ENCODE peak calls at places on chromosomes 13 and 19, in five cellular contexts. One of them, this sample, is unnamed.

GRCh38 chr13:80177327-80177726 is 163.6 kb downstream of the SPRY2 start:
- DNase-seq in left ventricle myocardium superior: no peak
- DNase-seq in AG09319: no peak
- DNase-seq in tibial nerve: no peak
- DNase-seq in astrocyte of the cerebellum: no peak
- DNase-seq in this sample: no peak

GRCh38 chr13:37534181-37534580 is 64.4 kb downstream of the POSTN start:
- DNase-seq in left ventricle myocardium superior: no peak
- DNase-seq in AG09319: peak
- DNase-seq in tibial nerve: no peak
- DNase-seq in astrocyte of the cerebellum: peak
- DNase-seq in this sample: no peak

GRCh38 chr13:27583645-27584044 is 36.7 kb downstream of the LNX2 start:
- DNase-seq in left ventricle myocardium superior: no peak
- DNase-seq in AG09319: no peak
- DNase-seq in tibial nerve: no peak
- DNase-seq in astrocyte of the cerebellum: no peak
- DNase-seq in this sample: no peak

GRCh38 chr13:97586941-97587340 is 153.0 kb downstream of the RAP2A start:
- DNase-seq in left ventricle myocardium superior: no peak
- DNase-seq in AG09319: no peak
- DNase-seq in tibial nerve: no peak
- DNase-seq in astrocyte of the cerebellum: no peak
- DNase-seq in this sample: peak

GRCh38 chr19:43452517-43453045 is 12.8 kb downstream of the LYPD3 start:
- DNase-seq in left ventricle myocardium superior: no peak
- DNase-seq in AG09319: no peak
- DNase-seq in tibial nerve: no peak
- DNase-seq in astrocyte of the cerebellum: no peak
- DNase-seq in this sample: no peak

GRCh38 chr13:32941368-32941767 is 74.9 kb upstream of the KL start:
- DNase-seq in left ventricle myocardium superior: no peak
- DNase-seq in AG09319: no peak
- DNase-seq in tibial nerve: no peak
- DNase-seq in astrocyte of the cerebellum: no peak
- DNase-seq in this sample: no peak

GRCh38 chr19:4016486-4016885 is 8.9 kb downstream of the PIAS4 start:
- DNase-seq in left ventricle myocardium superior: no peak
- DNase-seq in AG09319: no peak
- DNase-seq in tibial nerve: no peak
- DNase-seq in astrocyte of the cerebellum: no peak
- DNase-seq in this sample: no peak

GRCh38 chr19:33194884-33195710 is 967 bp downstream of the LRP3 start:
- DNase-seq in left ventricle myocardium superior: peak
- DNase-seq in AG09319: no peak
- DNase-seq in tibial nerve: no peak
- DNase-seq in astrocyte of the cerebellum: no peak
- DNase-seq in this sample: no peak

GRCh38 chr19:45571457-45572220 is 13.0 kb downstream of the OPA3 start:
- DNase-seq in left ventricle myocardium superior: no peak
- DNase-seq in AG09319: no peak
- DNase-seq in tibial nerve: no peak
- DNase-seq in astrocyte of the cerebellum: no peak
- DNase-seq in this sample: no peak

GRCh38 chr19:29528946-29529645 is 3.3 kb downstream of the VSTM2B start:
- DNase-seq in left ventricle myocardium superior: no peak
- DNase-seq in AG09319: no peak
- DNase-seq in tibial nerve: no peak
- DNase-seq in astrocyte of the cerebellum: no peak
- DNase-seq in this sample: no peak

GRCh38 chr13:31044658-31045620 is 112.5 kb downstream of the TEX26 start:
- DNase-seq in left ventricle myocardium superior: no peak
- DNase-seq in AG09319: no peak
- DNase-seq in tibial nerve: no peak
- DNase-seq in astrocyte of the cerebellum: no peak
- DNase-seq in this sample: no peak

GRCh38 chr13:27621116-27621365 is 651 bp upstream of the POLR1D start:
- DNase-seq in left ventricle myocardium superior: no peak
- DNase-seq in AG09319: no peak
- DNase-seq in tibial nerve: no peak
- DNase-seq in astrocyte of the cerebellum: no peak
- DNase-seq in this sample: no peak

GRCh38 chr13:46489586-46490023 is 63.4 kb upstream of the LRCH1 start:
- DNase-seq in left ventricle myocardium superior: no peak
- DNase-seq in AG09319: peak
- DNase-seq in tibial nerve: no peak
- DNase-seq in astrocyte of the cerebellum: peak
- DNase-seq in this sample: peak

GRCh38 chr19:751501-752341 is 809 bp downstream of the MISP start:
- DNase-seq in left ventricle myocardium superior: peak
- DNase-seq in AG09319: peak
- DNase-seq in tibial nerve: no peak
- DNase-seq in astrocyte of the cerebellum: no peak
- DNase-seq in this sample: no peak

GRCh38 chr13:109154546-109154945 is 525.1 kb downstream of the MYO16 start:
- DNase-seq in left ventricle myocardium superior: no peak
- DNase-seq in AG09319: no peak
- DNase-seq in tibial nerve: no peak
- DNase-seq in astrocyte of the cerebellum: no peak
- DNase-seq in this sample: peak

GRCh38 chr13:34627905-34628682 is 314.0 kb upstream of the NBEA start:
- DNase-seq in left ventricle myocardium superior: no peak
- DNase-seq in AG09319: no peak
- DNase-seq in tibial nerve: no peak
- DNase-seq in astrocyte of the cerebellum: no peak
- DNase-seq in this sample: no peak

GRCh38 chr19:11098327-11098726 is 9.1 kb downstream of the LDLR start:
- DNase-seq in left ventricle myocardium superior: no peak
- DNase-seq in AG09319: no peak
- DNase-seq in tibial nerve: no peak
- DNase-seq in astrocyte of the cerebellum: no peak
- DNase-seq in this sample: no peak

GRCh38 chr13:111642156-111642767 is 321.8 kb downstream of the TEX29 start:
- DNase-seq in left ventricle myocardium superior: no peak
- DNase-seq in AG09319: no peak
- DNase-seq in tibial nerve: no peak
- DNase-seq in astrocyte of the cerebellum: no peak
- DNase-seq in this sample: no peak

GRCh38 chr13:28421674-28422410 is 73.1 kb downstream of the FLT1 start:
- DNase-seq in left ventricle myocardium superior: no peak
- DNase-seq in AG09319: no peak
- DNase-seq in tibial nerve: no peak
- DNase-seq in astrocyte of the cerebellum: no peak
- DNase-seq in this sample: no peak

This sample was measured in retinal pigment epithelial cell.